ENCODE peak calls at places on chromosomes 12 and 14, in five cellular contexts. F is neural progenitor cell, A is endodermal cell, H is H1, T is mammary epithelial cell. K is an unnamed sample.

GRCh38 chr12:25817166-25817565 is 141.3 kb upstream of the RASSF8 start:
- DNase-seq in F (no peak), A (no peak), H (no peak), T (no peak), K (peak)

GRCh38 chr14:66359500-66359899 is 126.7 kb upstream of the CCDC196 start:
- DNase-seq in F (peak), A (no peak), H (no peak), T (peak), K (peak)

GRCh38 chr12:93541578-93542217 is 30.8 kb upstream of the SOCS2 start:
- DNase-seq in F (no peak), A (no peak), H (no peak), T (no peak), K (no peak)

GRCh38 chr14:34407951-34408350 is 54.1 kb downstream of the SPTSSA start:
- DNase-seq in F (no peak), A (no peak), H (no peak), T (no peak), K (no peak)

GRCh38 chr12:132356686-132357622 is 27.6 kb upstream of the GALNT9 start:
- DNase-seq in F (no peak), A (peak), H (no peak), T (peak), K (no peak)

GRCh38 chr12:108193922-108194321 is 64.8 kb downstream of the WSCD2 start:
- DNase-seq in F (peak), A (peak), H (peak), T (no peak), K (no peak)

GRCh38 chr12:51326762-51327439 is 2.9 kb upstream of the BIN2 start:
- DNase-seq in F (no peak), A (no peak), H (no peak), T (peak), K (peak)

GRCh38 chr12:108315486-108316105 is 23.5 kb downstream of the CMKLR1 start:
- DNase-seq in F (no peak), A (no peak), H (no peak), T (no peak), K (no peak)

GRCh38 chr12:53252349-53252916 is 15.7 kb upstream of the ESPL1 start:
- DNase-seq in F (no peak), A (no peak), H (no peak), T (peak), K (peak)

GRCh38 chr14:49991491-49991890 is 98.6 kb downstream of the ARF6 start:
- DNase-seq in F (peak), A (no peak), H (no peak), T (no peak), K (no peak)

GRCh38 chr14:49992901-49993335 is 100.0 kb downstream of the ARF6 start:
- DNase-seq in F (no peak), A (no peak), H (no peak), T (no peak), K (no peak)

GRCh38 chr14:49992036-49992435 is 99.2 kb downstream of the ARF6 start:
- DNase-seq in F (no peak), A (no peak), H (no peak), T (no peak), K (no peak)

GRCh38 chr14:49993565-49993964 is 100.7 kb downstream of the ARF6 start:
- DNase-seq in F (no peak), A (no peak), H (no peak), T (no peak), K (no peak)

GRCh38 chr14:49992448-49992847 is 99.6 kb downstream of the ARF6 start:
- DNase-seq in F (no peak), A (no peak), H (no peak), T (no peak), K (no peak)
- H3K4me3 ChIP-seq in F (no peak), A (no peak), H (no peak), T (no peak), K (no peak)

DNA sequence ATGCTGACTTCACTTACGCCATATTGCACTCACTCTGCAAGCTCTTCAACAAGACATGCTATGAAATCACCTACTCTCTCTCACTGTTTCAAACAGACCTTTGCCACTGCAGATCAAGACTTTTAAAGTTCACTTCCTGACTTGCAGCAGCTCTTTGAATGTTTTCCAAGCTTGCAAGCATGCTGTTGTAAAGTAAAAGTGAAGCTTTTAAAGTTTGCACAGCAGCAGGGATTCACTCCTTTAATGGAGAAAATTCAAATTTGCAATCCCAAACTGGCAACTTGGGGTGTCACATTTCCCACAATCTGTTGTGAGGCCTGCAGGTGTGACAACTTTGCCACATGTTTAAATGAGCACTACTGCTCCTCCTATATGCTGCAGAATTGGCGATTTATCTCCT is 270.9 kb downstream of the ALX1 start:
- DNase-seq in F (no peak), A (peak), H (no peak), T (no peak), K (no peak)
- H3K9ac ChIP-seq in F (no peak), A (no peak), H (no peak), T (no peak), K (no peak)

GRCh38 chr12:130977046-130977758 is 23.5 kb downstream of the ADGRD1 start:
- DNase-seq in F (no peak), A (peak), H (no peak), T (no peak), K (no peak)
- H3K4me3 ChIP-seq in F (no peak), A (no peak), H (no peak), T (no peak), K (no peak)

GRCh38 chr12:14963520-14963919 is 2.1 kb upstream of the ARHGDIB start:
- DNase-seq in F (no peak), A (no peak), H (no peak), T (no peak), K (no peak)
- H3K9ac ChIP-seq in F (no peak), A (no peak), H (no peak), T (no peak), K (no peak)

DNA sequence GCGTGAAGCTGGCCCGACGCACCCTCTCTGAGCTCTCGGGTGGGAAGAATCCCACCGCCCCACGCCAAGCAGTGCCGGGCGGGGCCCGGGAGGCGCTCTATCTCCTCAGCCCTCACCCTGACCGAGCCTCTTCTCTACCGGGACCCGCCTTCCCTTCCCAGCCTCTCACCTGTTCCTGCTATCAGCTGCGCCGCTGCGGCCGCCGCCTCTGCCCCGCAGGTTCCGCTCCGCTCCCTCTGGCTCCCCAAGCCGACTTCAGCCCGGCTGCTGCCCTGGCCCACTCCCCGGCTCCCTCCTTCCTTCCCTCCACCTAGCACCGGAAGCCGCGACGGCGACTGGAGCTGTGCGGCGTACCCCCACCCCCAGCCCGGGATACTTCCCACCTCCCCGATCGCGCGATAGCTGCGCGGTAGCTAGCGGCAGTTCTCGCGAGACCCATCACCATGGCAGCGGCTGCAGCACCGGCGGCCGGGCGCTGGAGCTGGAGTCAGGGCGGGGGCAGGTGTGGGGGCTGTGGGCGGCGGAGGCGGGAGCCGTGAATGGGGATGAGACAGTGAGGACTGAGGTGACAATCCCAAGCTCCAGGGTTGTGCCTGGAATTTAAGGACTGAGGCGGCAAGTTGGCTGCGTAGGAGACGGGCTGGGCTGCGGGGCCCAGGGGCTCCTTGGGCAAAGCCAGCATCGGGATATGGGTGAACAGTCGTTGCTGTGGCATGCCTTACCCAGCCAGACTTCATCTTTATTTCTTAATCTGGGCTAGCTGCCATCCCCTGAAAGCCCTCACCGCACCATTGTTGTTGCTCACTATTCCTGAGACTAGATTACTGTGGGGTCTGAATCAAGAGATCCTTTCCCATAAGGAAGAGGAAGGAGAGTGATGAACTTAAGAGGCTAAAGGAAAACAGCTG is at the start of gene ARF3:
- DNase-seq in F (peak), A (peak), H (peak), T (peak), K (peak)
- H3K4me3 ChIP-seq in F (peak), A (peak), H (peak), T (peak), K (peak)

GRCh38 chr14:89427426-89428162 is 10.6 kb upstream of the FOXN3 start:
- DNase-seq in F (no peak), A (no peak), H (no peak), T (no peak), K (no peak)
- H3K9ac ChIP-seq in F (no peak), A (no peak), H (no peak), T (no peak), K (no peak)

DNA sequence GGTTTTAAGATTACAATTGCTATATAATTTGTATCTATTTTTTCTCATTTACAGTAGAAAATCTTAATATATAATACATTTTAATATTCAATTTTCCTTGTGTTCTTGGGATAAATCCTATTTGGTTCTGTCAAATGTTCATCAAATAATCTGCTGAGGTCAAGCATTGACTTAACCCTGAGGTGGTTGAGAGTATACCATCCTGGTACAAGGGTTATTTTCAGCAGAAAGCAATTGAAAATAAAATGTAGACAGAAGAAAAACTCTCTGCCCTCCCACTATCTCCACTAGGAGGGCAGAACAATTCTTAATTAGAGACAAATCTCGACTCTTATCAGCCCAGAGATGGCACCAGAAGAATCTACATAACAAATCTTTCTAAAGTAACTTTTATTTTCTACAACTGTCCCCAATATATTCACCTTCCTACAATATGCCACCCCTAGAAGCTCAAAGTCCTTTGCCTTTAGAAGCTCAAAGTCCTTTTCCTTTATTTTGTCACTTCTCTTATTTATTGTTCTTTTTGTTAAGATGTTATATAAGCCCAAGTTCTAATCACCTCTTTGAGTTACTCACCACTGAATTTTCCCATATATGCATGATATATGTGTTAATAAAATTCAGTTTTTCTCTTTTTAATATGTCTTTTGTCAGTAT is 57.9 kb upstream of the ERGIC2 start:
- DNase-seq in F (no peak), A (no peak), H (no peak), T (no peak), K (no peak)
- H3K4me3 ChIP-seq in F (no peak), A (no peak), H (no peak), T (no peak), K (no peak)

GRCh38 chr12:128819293-128820144 is 4.2 kb downstream of the SLC15A4 start:
- DNase-seq in F (peak), A (peak), H (no peak), T (no peak), K (no peak)
- H3K9ac ChIP-seq in F (no peak), A (no peak), H (no peak), T (no peak), K (no peak)

DNA sequence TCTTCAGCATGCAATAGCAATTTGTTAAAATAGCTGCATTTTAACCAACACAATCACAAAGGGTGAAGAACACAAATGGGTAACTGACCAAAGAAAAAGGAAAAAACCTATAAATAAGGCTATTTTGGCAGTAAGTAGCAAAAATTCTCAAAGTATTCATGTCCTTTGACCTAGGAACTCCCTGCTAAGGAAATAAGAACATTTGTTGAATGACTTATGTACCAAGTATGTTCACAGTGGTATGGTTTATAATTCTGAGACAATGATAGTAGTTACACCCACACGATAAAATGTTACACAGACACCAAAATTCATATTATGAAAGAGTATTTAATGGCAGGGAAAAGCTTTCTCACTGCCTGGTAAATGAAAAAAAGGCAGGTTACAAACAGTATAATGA is 16.9 kb downstream of the CCDC88C start:
- DNase-seq in F (no peak), A (no peak), H (no peak), T (no peak), K (no peak)
- H3K4me3 ChIP-seq in F (no peak), A (no peak), H (no peak), T (no peak), K (no peak)

GRCh38 chr14:69712637-69713088 is 54.3 kb upstream of the SRSF5 start:
- DNase-seq in F (peak), A (peak), H (peak), T (peak), K (no peak)

GRCh38 chr14:69713976-69714716 is 52.8 kb upstream of the SRSF5 start:
- DNase-seq in F (peak), A (no peak), H (no peak), T (no peak), K (no peak)

GRCh38 chr14:69712217-69712565 is 54.8 kb upstream of the SRSF5 start:
- DNase-seq in F (no peak), A (no peak), H (no peak), T (no peak), K (no peak)

GRCh38 chr14:69711471-69712216 is 55.3 kb upstream of the SRSF5 start:
- DNase-seq in F (no peak), A (no peak), H (no peak), T (no peak), K (no peak)

DNA sequence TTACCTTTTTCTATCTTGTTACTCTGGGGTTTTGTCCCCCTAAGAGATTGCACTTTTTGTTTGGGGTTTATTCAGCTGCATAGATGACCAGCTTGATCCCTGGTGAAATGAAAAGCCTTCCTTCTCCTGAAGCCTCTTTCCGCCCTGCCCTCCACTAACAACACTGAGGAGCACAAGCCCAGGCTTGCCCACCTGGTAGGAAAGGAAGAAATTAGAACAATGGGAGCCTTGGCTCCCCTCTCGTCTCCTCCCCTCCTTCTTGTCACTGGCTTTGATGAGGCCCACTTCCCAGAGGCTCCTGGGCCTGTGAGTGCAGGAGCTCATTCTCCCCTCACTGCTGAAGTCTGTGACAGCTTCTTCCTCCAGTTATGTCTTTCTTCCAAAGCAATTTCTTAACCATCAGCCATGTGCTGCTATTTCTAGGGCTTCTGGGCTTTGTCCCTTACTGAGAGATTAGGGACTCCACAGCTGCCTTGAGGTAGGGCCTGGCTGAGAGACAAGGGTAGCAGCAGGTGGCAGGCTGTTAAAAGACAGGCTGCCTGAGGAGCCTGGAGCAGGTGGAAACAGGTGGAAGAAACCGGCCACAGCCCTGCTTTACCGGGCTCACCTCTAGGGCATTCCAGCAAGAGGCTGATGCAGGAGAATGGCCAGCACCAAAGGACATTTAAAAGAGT is 53.7 kb upstream of the SRSF5 start:
- DNase-seq in F (peak), A (peak), H (peak), T (peak), K (no peak)
- H3K9ac ChIP-seq in F (no peak), A (peak), H (peak), T (peak), K (no peak)

K was measured in trophoblast cell.